ENCODE peak calls at places on chromosomes 11 and 22, in ten cellular contexts. D is activated effector memory CD4-positive, alpha-beta T cell treated with anti-CD3 and anti-CD28 coated beads, Interleukin-2, amount 50 U/mL, for 16 hours; N is activated CD8-positive, alpha-beta memory T cell treated with anti-CD3 and anti-CD28 coated beads, Interleukin-2, amount 50 U/mL, for 48 hours; C is Peyer's patch; X is memory B cell; G is T47D; K is GM12864; R is C1 segment of cervical spinal cord; T is stomach; E is stimulated activated naive CD8-positive, alpha-beta T cell treated with anti-CD3 and anti-CD28 coated beads, Interleukin-15, Interleukin-2, amounts not matched to agents 100 U/mL and 50 U/mL, for 24 hours. U is an unnamed sample.

GRCh38 chr22:31173386-31174145 is 13.6 kb downstream of the RNF185 start:
- DNase-seq in D (no peak), N (no peak), C (peak), X (no peak), G (no peak), K (no peak), R (no peak), T (no peak), E (no peak), U (peak)

GRCh38 chr22:25942989-25943411 is 201.0 kb downstream of the MYO18B start:
- DNase-seq in D (no peak), N (no peak), C (no peak), X (no peak), G (no peak), K (no peak), R (peak), T (no peak), E (no peak), U (no peak)

GRCh38 chr11:119711476-119711875 is 17.5 kb downstream of the NECTIN1 start:
- DNase-seq in D (no peak), N (no peak), C (no peak), X (no peak), G (no peak), K (no peak), R (no peak), T (no peak), E (no peak), U (no peak)

GRCh38 chr22:24486501-24486921 is 8.6 kb upstream of the UPB1 start:
- DNase-seq in D (no peak), N (no peak), C (no peak), X (no peak), G (no peak), K (no peak), R (no peak), T (no peak), E (no peak), U (peak)

GRCh38 chr11:106156290-106156937 is 79.0 kb downstream of the AASDHPPT start:
- DNase-seq in D (no peak), N (no peak), C (peak), X (no peak), G (no peak), K (no peak), R (no peak), T (peak), E (no peak), U (peak)

GRCh38 chr11:133021503-133021902 is 510.8 kb downstream of the OPCML start:
- DNase-seq in D (no peak), N (no peak), C (no peak), X (no peak), G (no peak), K (no peak), R (no peak), T (no peak), E (no peak), U (no peak)

GRCh38 chr11:61598886-61599868 is 18.3 kb upstream of the SYT7 start:
- DNase-seq in D (no peak), N (no peak), C (no peak), X (no peak), G (no peak), K (no peak), R (no peak), T (no peak), E (no peak), U (peak)

GRCh38 chr11:80773919-80774318 is 1333.1 kb upstream of the TENM4 start:
- DNase-seq in D (no peak), N (no peak), C (no peak), X (no peak), G (no peak), K (no peak), R (peak), T (no peak), E (no peak), U (no peak)

GRCh38 chr11:66860449-66860831 is 3.6 kb downstream of the LRFN4 start:
- DNase-seq in D (no peak), N (no peak), C (no peak), X (no peak), G (no peak), K (no peak), R (no peak), T (no peak), E (no peak), U (no peak)

GRCh38 chr22:41223535-41223934 is 17.2 kb downstream of the CHADL start:
- DNase-seq in D (no peak), N (no peak), C (no peak), X (no peak), G (no peak), K (no peak), R (no peak), T (no peak), E (no peak), U (no peak)

GRCh38 chr11:125772834-125773505 is 5.7 kb downstream of the PATE2 start:
- DNase-seq in D (no peak), N (no peak), C (no peak), X (no peak), G (no peak), K (no peak), R (no peak), T (no peak), E (no peak), U (no peak)

GRCh38 chr11:125165664-125166346 is 1.3 kb downstream of the PKNOX2 start:
- DNase-seq in D (no peak), N (no peak), C (no peak), X (no peak), G (peak), K (no peak), R (peak), T (no peak), E (no peak), U (peak)

GRCh38 chr11:99920956-99921355 is 766.1 kb upstream of the ARHGAP42 start:
- DNase-seq in D (no peak), N (no peak), C (no peak), X (no peak), G (no peak), K (no peak), R (no peak), T (no peak), E (no peak), U (no peak)

GRCh38 chr22:41512421-41513194 is 31.7 kb downstream of the POLR3H start:
- DNase-seq in D (no peak), N (no peak), C (no peak), X (no peak), G (peak), K (no peak), R (peak), T (no peak), E (no peak), U (peak)

GRCh38 chr11:5767056-5767455 is 13.0 kb downstream of the OR52N4 start:
- DNase-seq in D (no peak), N (no peak), C (no peak), X (no peak), G (no peak), K (no peak), R (no peak), T (no peak), E (no peak), U (no peak)

GRCh38 chr11:114392735-114393667 is 7.3 kb downstream of the C11orf71 start:
- DNase-seq in D (no peak), N (no peak), C (no peak), X (no peak), G (no peak), K (no peak), R (no peak), T (no peak), E (no peak), U (no peak)

GRCh38 chr22:23175817-23176644 is 4.3 kb upstream of the BCR start:
- DNase-seq in D (no peak), N (no peak), C (no peak), X (no peak), G (no peak), K (no peak), R (no peak), T (no peak), E (no peak), U (no peak)

GRCh38 chr11:61007383-61007970 is 36.0 kb downstream of the CD6 start:
- DNase-seq in D (no peak), N (no peak), C (no peak), X (no peak), G (peak), K (no peak), R (no peak), T (no peak), E (no peak), U (no peak)

GRCh38 chr11:71206186-71206585 is 46.2 kb downstream of the SHANK2 start:
- DNase-seq in D (no peak), N (no peak), C (no peak), X (no peak), G (peak), K (no peak), R (no peak), T (peak), E (no peak), U (no peak)

GRCh38 chr22:22418957-22419356 is 89.6 kb downstream of the ZNF280B start:
- DNase-seq in D (no peak), N (no peak), C (no peak), X (no peak), G (no peak), K (no peak), R (no peak), T (no peak), E (no peak), U (no peak)

U was measured in dermis blood vessel endothelial cell.